ENCODE peak calls at places on chromosomes 12 and 14, in seven cellular contexts. F, I, R, Q, E, G and M are unnamed samples.

GRCh38 chr12:114926341-114926740 is 242.4 kb upstream of the TBX3 start:
- DNase-seq in Q (no peak), I (peak; percentile 22), R (no peak), E (no peak), F (no peak), G (no peak), M (no peak)

GRCh38 chr12:75505706-75506312 is 5.6 kb downstream of the KRR1 start:
- DNase-seq in E (no peak), Q (no peak), R (no peak), I (no peak), G (no peak), F (no peak), M (no peak)

GRCh38 chr14:79613625-79614024 is 597.7 kb downstream of the DIO2 start:
- DNase-seq in I (no peak), E (no peak), R (no peak), F (no peak), G (no peak), Q (no peak), M (no peak)

GRCh38 chr12:41100572-41100971 is 87.5 kb upstream of the PDZRN4 start:
- DNase-seq in F (no peak), I (no peak), R (no peak), G (no peak), Q (no peak), E (no peak), M (no peak)

GRCh38 chr14:84144166-84144565 is 1385.8 kb upstream of the FLRT2 start:
- DNase-seq in E (no peak), I (no peak), R (no peak), Q (no peak), F (no peak), G (no peak), M (no peak)

GRCh38 chr14:59632381-59632780 is 55.8 kb upstream of the CCDC175 start:
- DNase-seq in I (peak; percentile 61), R (no peak), G (no peak), E (peak; percentile 5), Q (peak; percentile 38), F (peak; percentile 76), M (no peak)

GRCh38 chr12:31682136-31682962 is 22.9 kb downstream of the ETFBKMT start:
- DNase-seq in Q (peak; percentile 69), E (peak; percentile 63), G (peak; percentile 60), F (no peak), R (no peak), I (peak; percentile 92), M (no peak)

GRCh38 chr12:18258929-18259328 is 2.4 kb upstream of the PIK3C2G start:
- DNase-seq in F (no peak), I (no peak), E (no peak), G (no peak), R (no peak), Q (no peak), M (no peak)